ENCODE peak calls at places on chromosome X, in five cellular contexts. Q is K562, F is A549, B is IMR-90, I is SK-N-SH. L is an unnamed sample.

GRCh38 chrX:153307546-153308175 is 13.9 kb downstream of the PNMA6F start:
- DNase-seq in Q (no peak), F (no peak), B (no peak), I (no peak), L (no peak)

GRCh38 chrX:57918750-57919436 is 8.6 kb upstream of the ZXDA start:
- DNase-seq in Q (peak), F (peak), B (peak), I (peak), L (no peak)

GRCh38 chrX:77922768-77923167 is 12.3 kb downstream of the ATP7A start:
- DNase-seq in Q (peak), F (no peak), B (no peak), I (no peak), L (no peak)

GRCh38 chrX:6026980-6027379 is 201.7 kb downstream of the NLGN4X start:
- DNase-seq in Q (no peak), F (no peak), B (no peak), I (no peak), L (no peak)

GRCh38 chrX:47174376-47174775 is 19.3 kb upstream of the UBA1 start:
- DNase-seq in Q (no peak), F (no peak), B (no peak), I (peak), L (no peak)

GRCh38 chrX:38513087-38513742 is 48.1 kb upstream of the TSPAN7 start:
- DNase-seq in Q (no peak), F (peak), B (no peak), I (no peak), L (no peak)

GRCh38 chrX:74593593-74593992 is 20.8 kb downstream of the RLIM start:
- DNase-seq in Q (no peak), F (no peak), B (no peak), I (no peak), L (no peak)

GRCh38 chrX:129553619-129554288 is 13.7 kb downstream of the OCRL start:
- DNase-seq in Q (no peak), F (no peak), B (no peak), I (no peak), L (peak)

GRCh38 chrX:49171752-49172279 is at the start of gene PLP2:
- DNase-seq in Q (peak), F (peak), B (peak), I (peak), L (no peak)

GRCh38 chrX:9272166-9272565 is 192.7 kb upstream of the TBL1X start:
- DNase-seq in Q (no peak), F (no peak), B (no peak), I (no peak), L (no peak)

GRCh38 chrX:12610079-12610478 is 181.1 kb upstream of the PRPS2 start:
- DNase-seq in Q (no peak), F (no peak), B (peak), I (no peak), L (no peak)

GRCh38 chrX:50903387-50904027 is 7.0 kb upstream of the BMP15 start:
- DNase-seq in Q (peak), F (peak), B (peak), I (peak), L (no peak)

GRCh38 chrX:46381630-46382029 is 163.6 kb downstream of the ZNF674 start:
- DNase-seq in Q (peak), F (peak), B (peak), I (no peak), L (peak)

GRCh38 chrX:10231461-10231860 is 74.7 kb downstream of the CLCN4 start:
- DNase-seq in Q (no peak), F (no peak), B (no peak), I (no peak), L (no peak)

GRCh38 chrX:48971325-48972213 is at the start of gene KCND1:
- DNase-seq in Q (no peak), F (no peak), B (peak), I (peak), L (no peak)

DNA sequence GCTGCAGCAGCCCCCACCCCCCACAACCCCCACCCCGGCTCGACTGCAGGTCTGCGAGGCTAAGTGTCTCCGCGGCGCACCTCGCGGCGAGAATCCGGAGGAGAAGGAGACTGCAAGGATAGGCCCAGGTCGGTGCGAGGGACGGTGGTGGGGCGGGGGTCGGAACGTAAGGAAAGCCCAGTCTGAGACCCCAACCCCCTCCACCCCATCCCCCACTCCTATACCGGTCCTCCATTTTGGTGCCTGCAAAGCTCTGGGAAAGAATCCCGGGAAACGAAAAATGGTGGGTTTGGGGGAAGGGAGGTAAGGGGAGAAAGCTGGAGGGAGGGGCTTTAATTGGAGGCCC is 614 bp downstream of the BEX3 start:
- DNase-seq in Q (no peak), F (peak), B (peak), I (peak), L (no peak)
- TF ChIP-seq RCOR1 in Q (no peak), F (no peak), B (no peak), I (no peak), L (no peak)

GRCh38 chrX:100931925-100932285 is 3.2 kb upstream of the XKRX start:
- DNase-seq in Q (no peak), F (no peak), B (no peak), I (no peak), L (no peak)
- TF ChIP-seq RCOR1 in Q (no peak), F (no peak), B (no peak), I (no peak), L (no peak)

GRCh38 chrX:425056-425455 is 38.3 kb upstream of the PPP2R3B start:
- DNase-seq in Q (no peak), F (no peak), B (no peak), I (no peak), L (no peak)

GRCh38 chrX:420496-421223 is 34.0 kb upstream of the PPP2R3B start:
- DNase-seq in Q (no peak), F (no peak), B (no peak), I (no peak), L (no peak)

GRCh38 chrX:418927-419729 is 32.4 kb upstream of the PPP2R3B start:
- DNase-seq in Q (no peak), F (no peak), B (no peak), I (no peak), L (no peak)

GRCh38 chrX:426881-427280 is 40.2 kb upstream of the PPP2R3B start:
- DNase-seq in Q (no peak), F (peak), B (no peak), I (no peak), L (no peak)

GRCh38 chrX:421646-422325 is 35.1 kb upstream of the PPP2R3B start:
- DNase-seq in Q (no peak), F (no peak), B (no peak), I (no peak), L (no peak)
- TF ChIP-seq RCOR1 in Q (no peak), F (no peak), B (no peak), I (no peak), L (no peak)

DNA sequence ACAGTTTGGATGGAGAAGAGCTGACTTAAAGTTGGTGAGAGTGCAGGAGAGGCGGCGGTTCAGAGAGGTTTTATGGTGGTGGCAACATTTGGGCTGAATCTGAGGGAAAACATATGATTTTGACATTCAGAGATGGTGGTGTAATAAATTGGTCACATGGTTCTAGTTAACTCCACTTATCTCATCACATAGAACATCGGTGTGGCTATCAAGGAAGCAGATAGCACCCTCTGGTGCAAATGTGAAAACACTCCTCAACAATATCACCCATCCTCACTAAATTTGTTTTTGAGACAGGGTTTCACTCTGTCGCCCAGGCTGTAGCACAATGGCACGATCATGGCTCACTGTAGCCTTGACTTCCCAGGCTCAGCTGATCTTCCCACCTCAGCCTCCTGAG is 28.8 kb downstream of the SUPT20HL2 start:
- DNase-seq in Q (no peak), F (peak), B (no peak), I (no peak), L (no peak)
- TF ChIP-seq RCOR1 in Q (no peak), F (no peak), B (no peak), I (no peak), L (no peak)

GRCh38 chrX:40107291-40108083 is 9.7 kb upstream of the BCOR start:
- DNase-seq in Q (peak), F (peak), B (no peak), I (peak), L (no peak)
- TF ChIP-seq RCOR1 in Q (no peak), F (no peak), B (no peak), I (no peak), L (no peak)

GRCh38 chrX:31397119-31397518 is 325.3 kb upstream of the FTHL17 start:
- DNase-seq in Q (no peak), F (no peak), B (peak), I (no peak), L (no peak)
- TF ChIP-seq RCOR1 in Q (no peak), F (no peak), B (no peak), I (no peak), L (no peak)

DNA sequence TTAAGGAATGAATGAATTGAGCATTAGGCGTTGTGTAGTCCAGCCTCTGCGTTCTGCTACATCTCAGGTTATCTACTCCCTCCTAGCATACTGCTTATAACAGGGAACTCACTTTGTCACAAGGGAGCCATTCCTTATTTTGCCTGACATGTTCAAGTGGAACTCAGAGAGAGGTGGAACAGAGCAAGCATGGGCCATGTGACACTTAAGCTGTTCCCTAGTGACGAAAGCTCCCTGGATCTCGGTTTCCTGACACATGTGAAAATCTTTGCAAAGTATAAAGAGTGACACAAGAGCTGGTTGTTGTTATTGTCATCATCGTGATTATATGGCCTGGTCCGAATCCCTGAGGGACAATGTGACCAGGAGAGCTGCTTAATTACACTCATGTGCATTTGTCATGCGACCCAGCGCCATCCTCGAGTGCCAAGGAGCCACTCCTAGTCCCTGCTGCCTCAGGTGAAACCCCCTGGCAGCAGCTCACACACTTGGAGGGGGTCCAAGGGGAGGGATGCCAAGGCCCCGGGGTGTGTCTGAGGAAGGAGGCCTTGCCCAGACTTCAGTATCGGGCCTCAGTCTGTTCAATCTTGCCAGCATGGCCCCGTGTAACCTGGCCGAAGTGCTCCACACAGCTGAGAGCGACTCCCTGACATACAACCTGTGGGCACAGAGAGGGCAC is 98.5 kb upstream of the MAP3K15 start:
- DNase-seq in Q (no peak), F (no peak), B (no peak), I (no peak), L (no peak)
- TF ChIP-seq RCOR1 in Q (no peak), F (no peak), B (no peak), I (no peak), L (no peak)

DNA sequence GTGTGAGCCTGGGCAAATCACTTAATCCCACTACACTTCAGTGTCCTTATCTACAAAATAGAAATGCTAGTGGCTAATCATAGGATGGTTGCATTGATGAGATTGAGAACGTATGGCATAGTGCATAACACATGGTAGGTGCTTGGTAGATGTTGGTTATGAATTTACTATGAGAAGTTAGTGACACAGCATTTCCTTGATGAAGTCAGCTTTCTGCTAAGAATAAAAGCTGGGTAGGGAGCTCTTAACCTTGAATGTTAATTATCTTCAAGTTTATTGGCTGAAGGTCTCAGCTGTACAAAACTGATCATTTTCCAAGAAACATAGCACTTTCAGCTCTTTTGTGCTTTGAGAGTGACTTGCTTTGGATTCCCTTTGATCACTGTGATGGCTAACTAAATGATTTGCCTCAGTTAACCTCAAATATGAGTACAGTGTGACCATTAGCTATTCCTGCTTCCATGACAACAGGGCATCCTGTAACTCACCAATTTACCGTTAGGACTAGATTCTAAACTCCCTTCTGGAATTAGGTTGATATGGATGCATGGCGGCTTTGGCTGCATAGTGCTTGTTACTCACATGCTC is 17.8 kb downstream of the PDK3 start:
- DNase-seq in Q (no peak), F (no peak), B (no peak), I (no peak), L (no peak)
- TF ChIP-seq RCOR1 in Q (no peak), F (no peak), B (no peak), I (no peak), L (no peak)

GRCh38 chrX:107102980-107103379 is 15.6 kb downstream of the RBM41 start:
- DNase-seq in Q (peak), F (peak), B (peak), I (no peak), L (no peak)

GRCh38 chrX:107107459-107107858 is 11.2 kb downstream of the RBM41 start:
- DNase-seq in Q (no peak), F (no peak), B (no peak), I (no peak), L (no peak)
- TF ChIP-seq RCOR1 in Q (no peak), F (no peak), B (no peak), I (no peak), L (no peak)

GRCh38 chrX:22041931-22042530 is 9.9 kb downstream of the PHEX start:
- DNase-seq in Q (peak), F (no peak), B (no peak), I (no peak), L (no peak)
- TF ChIP-seq RCOR1 in Q (no peak), F (no peak), B (no peak), I (no peak), L (no peak)

L was measured in GM12878.